ENCODE peak calls at places on chromosomes 16 and 17, in five cellular contexts. G is psoas muscle, R is gastrocnemius medialis, Z is fibroblast of lung, A is body of pancreas. V is an unnamed sample.

GRCh38 chr17:40443196-40443987 is at the start of gene IGFBP4:
- DNase-seq in A (peak), G (peak), Z (peak), R (peak), V (peak)

GRCh38 chr17:51860934-51861561 is 297.5 kb downstream of the CA10 start:
- DNase-seq in A (peak), R (no peak), G (no peak), Z (no peak), V (no peak)

GRCh38 chr16:66357523-66357928 is 9.0 kb upstream of the CDH5 start:
- DNase-seq in Z (peak), G (no peak), R (no peak), A (peak), V (peak)

GRCh38 chr17:2064511-2064910 is 9.6 kb downstream of the HIC1 start:
- DNase-seq in G (peak), A (no peak), R (no peak), Z (no peak), V (no peak)

GRCh38 chr16:3554351-3554928 is 22.8 kb downstream of the NLRC3 start:
- DNase-seq in R (no peak), A (no peak), G (no peak), Z (no peak), V (no peak)

GRCh38 chr17:7654832-7655540 is 4.3 kb downstream of the ATP1B2 start:
- DNase-seq in R (no peak), Z (peak), G (no peak), A (no peak), V (no peak)

GRCh38 chr17:9456265-9456664 is 119.4 kb downstream of the STX8 start:
- DNase-seq in Z (no peak), A (peak), R (no peak), G (no peak), V (no peak)

GRCh38 chr16:81035975-81036750 is 521 bp downstream of the ATMIN start:
- DNase-seq in Z (peak), G (peak), A (peak), R (no peak), V (no peak)

GRCh38 chr17:3583456-3583855 is 25.8 kb downstream of the TRPV1 start:
- DNase-seq in Z (no peak), G (no peak), R (no peak), A (no peak), V (no peak)

GRCh38 chr16:87706278-87707000 is 59.3 kb downstream of the KLHDC4 start:
- DNase-seq in Z (no peak), R (no peak), G (no peak), A (peak), V (no peak)

GRCh38 chr17:13311301-13311700 is 290.4 kb downstream of the HS3ST3A1 start:
- DNase-seq in G (no peak), R (no peak), Z (peak), A (no peak), V (no peak)

GRCh38 chr17:64270885-64271284 is 7.8 kb upstream of the TEX2 start:
- DNase-seq in G (no peak), R (no peak), Z (no peak), A (no peak), V (no peak)

GRCh38 chr16:55471448-55472097 is 7.4 kb upstream of the MMP2 start:
- DNase-seq in G (no peak), A (no peak), Z (peak), R (no peak), V (no peak)

GRCh38 chr17:34847939-34848338 is 113.3 kb downstream of the CCT6B start:
- DNase-seq in A (no peak), R (no peak), Z (no peak), G (no peak), V (no peak)

GRCh38 chr17:80254396-80255241 is 6.0 kb upstream of the RNF213 start:
- DNase-seq in R (no peak), A (peak), G (no peak), Z (peak), V (no peak)

GRCh38 chr16:67961551-67961957 is 6.9 kb downstream of the SLC12A4 start:
- DNase-seq in Z (no peak), A (peak), G (peak), R (no peak), V (no peak)

GRCh38 chr17:35731239-35731931 is at the start of gene RASL10B:
- DNase-seq in R (no peak), Z (peak), G (peak), A (peak), V (peak)

GRCh38 chr16:74901606-74902005 is 83.3 kb downstream of the WDR59 start:
- DNase-seq in G (no peak), R (no peak), Z (no peak), A (no peak), V (no peak)

GRCh38 chr16:74902161-74902560 is 82.8 kb downstream of the WDR59 start:
- DNase-seq in G (no peak), R (no peak), A (no peak), Z (no peak), V (no peak)

GRCh38 chr16:74898667-74899066 is 86.3 kb downstream of the WDR59 start:
- DNase-seq in A (no peak), R (no peak), Z (no peak), G (no peak), V (no peak)

GRCh38 chr16:74896389-74897370 is 88.2 kb downstream of the WDR59 start:
- DNase-seq in Z (peak), A (no peak), G (no peak), R (no peak), V (no peak)

GRCh38 chr16:74899786-74900185 is 85.1 kb downstream of the WDR59 start:
- DNase-seq in A (no peak), R (no peak), G (no peak), Z (no peak), V (no peak)
- H3K27ac ChIP-seq in A (no peak), R (no peak), G (no peak), Z (no peak), V (no peak)

GRCh38 chr16:63720848-63721247 is 1401.0 kb downstream of the CDH11 start:
- DNase-seq in A (no peak), G (no peak), Z (no peak), R (no peak), V (no peak)
- H3K27ac ChIP-seq in A (no peak), G (no peak), Z (no peak), R (no peak), V (no peak)

GRCh38 chr17:77132411-77133086 is 8.2 kb upstream of the SEC14L1 start:
- DNase-seq in G (no peak), Z (no peak), A (no peak), R (no peak), V (no peak)

GRCh38 chr17:77129568-77130301 is 11.0 kb upstream of the SEC14L1 start:
- DNase-seq in G (peak), R (peak), Z (no peak), A (no peak), V (no peak)

GRCh38 chr17:77131919-77132318 is 8.8 kb upstream of the SEC14L1 start:
- DNase-seq in A (peak), R (no peak), G (no peak), Z (no peak), V (no peak)

GRCh38 chr17:77128895-77129567 is 11.7 kb upstream of the SEC14L1 start:
- DNase-seq in Z (no peak), R (no peak), A (no peak), G (no peak), V (no peak)

DNA sequence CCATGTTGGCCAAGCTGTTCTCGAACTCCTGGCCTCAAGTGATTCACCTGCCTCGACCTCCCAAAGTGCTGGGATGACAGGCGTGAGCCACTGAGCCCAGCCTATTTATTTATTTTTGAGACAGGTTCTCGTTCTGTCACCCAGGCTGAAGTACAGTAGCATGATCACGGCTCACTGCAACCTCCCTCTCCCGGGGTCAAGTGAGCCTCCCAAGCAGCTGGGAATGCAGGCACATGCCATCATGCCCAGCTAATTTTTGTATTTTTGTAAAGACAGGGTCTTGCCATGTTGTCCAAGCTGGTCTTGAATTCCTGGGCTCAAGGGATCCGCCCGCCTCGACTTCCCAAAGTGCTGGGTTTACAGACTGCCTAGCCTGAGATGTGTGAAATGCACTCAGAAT is 10.2 kb upstream of the SEC14L1 start:
- DNase-seq in A (no peak), G (no peak), Z (no peak), R (no peak), V (no peak)
- H3K27ac ChIP-seq in A (no peak), G (peak), Z (no peak), R (peak), V (peak)

GRCh38 chr16:9102379-9102778 is 10.9 kb downstream of the HAPSTR1 start:
- DNase-seq in Z (peak), R (no peak), A (no peak), G (no peak), V (no peak)
- H3K27ac ChIP-seq in Z (peak), R (peak), A (no peak), G (peak), V (no peak)

GRCh38 chr16:85182286-85182685 is 70.0 kb upstream of the CIBAR2 start:
- DNase-seq in A (no peak), R (no peak), Z (no peak), G (no peak), V (no peak)

GRCh38 chr16:85182774-85183173 is 70.5 kb upstream of the CIBAR2 start:
- DNase-seq in Z (no peak), A (no peak), R (no peak), G (no peak), V (no peak)

GRCh38 chr16:85180047-85180878 is 68.0 kb upstream of the CIBAR2 start:
- DNase-seq in Z (no peak), G (no peak), A (no peak), R (no peak), V (no peak)

GRCh38 chr16:85181739-85182129 is 69.5 kb upstream of the CIBAR2 start:
- DNase-seq in R (no peak), Z (no peak), G (no peak), A (no peak), V (no peak)

DNA sequence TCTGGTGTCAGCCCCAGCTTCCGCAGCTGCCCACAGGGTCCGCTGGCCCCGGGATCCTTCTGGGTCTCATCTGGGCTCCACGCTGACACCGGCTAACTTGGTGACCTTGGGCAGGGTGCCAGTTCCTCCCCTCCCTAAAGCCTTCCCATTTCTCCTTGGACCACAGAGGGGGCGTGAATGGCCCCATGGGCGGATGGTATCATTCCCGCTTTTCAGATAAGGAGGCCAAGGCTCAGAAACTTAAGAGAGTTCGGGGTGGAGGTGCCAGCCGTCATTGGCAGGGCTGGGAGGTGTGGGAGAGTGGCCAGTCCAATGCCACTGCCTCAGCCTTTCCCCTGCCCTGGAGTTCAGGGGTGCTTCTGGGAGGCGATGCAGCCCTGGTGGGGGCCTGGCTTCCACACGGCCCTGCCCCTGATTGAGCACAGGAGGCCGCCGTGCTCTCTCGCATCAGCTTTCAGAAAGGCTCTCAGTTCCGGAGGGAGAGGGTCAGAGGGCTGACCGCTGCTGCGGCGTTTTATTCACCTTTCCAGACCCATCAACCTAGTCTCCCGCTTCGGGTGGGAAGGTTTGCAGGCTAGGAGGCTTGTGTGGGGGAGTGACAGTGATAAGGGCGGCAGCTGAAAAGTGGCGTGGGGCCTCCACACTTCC is 68.9 kb upstream of the CIBAR2 start:
- DNase-seq in G (no peak), Z (no peak), A (peak), R (no peak), V (no peak)
- H3K27ac ChIP-seq in G (no peak), Z (no peak), A (no peak), R (peak), V (no peak)

GRCh38 chr17:17041018-17041521 is 1.2 kb upstream of the MPRIP start:
- DNase-seq in G (peak), R (peak), Z (peak), A (peak), V (no peak)
- H3K27ac ChIP-seq in G (peak), R (peak), Z (peak), A (peak), V (peak)

DNA sequence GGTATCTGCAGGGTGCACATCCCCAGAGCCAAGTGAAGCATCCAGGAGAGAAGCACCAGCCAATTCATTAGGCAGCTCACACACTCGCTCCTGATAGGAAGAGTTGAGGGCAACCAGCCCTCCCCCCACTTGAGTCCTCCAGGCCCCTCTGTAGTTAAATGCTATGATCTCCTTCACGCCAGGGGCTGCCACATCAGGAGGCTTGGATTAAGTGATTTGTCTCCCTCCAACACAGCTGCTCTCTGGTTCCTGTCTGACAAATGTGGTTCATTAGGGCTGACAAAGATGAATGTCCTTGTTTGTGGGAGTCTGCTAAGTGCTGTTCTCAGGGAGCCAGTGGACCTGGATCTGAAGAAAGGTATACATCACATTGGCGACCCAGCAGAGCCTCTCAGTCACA is 94.5 kb upstream of the WSCD1 start:
- DNase-seq in Z (no peak), A (no peak), G (no peak), R (no peak), V (no peak)
- H3K27ac ChIP-seq in Z (no peak), A (no peak), G (no peak), R (no peak), V (no peak)

DNA sequence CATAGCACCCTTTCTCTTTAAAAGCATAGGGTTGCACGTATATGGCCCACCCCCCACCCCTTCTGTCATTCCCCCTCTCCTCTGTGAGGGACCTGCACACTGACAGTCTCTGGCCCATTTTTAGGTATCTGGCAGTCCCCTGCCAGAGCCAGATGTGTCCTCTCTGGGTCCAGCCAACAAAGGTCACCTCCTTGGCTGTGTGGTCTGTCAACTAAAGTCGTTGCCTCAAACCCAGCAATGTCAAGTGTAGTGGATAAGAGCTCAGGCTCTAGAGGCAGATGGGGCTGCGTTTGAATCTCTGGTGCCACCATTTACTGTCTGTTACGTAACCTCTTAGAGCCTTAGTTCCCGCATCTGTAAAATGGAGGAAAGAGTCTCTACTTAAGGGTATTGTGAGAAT is 211.5 kb downstream of the MSI2 start:
- DNase-seq in Z (no peak), A (no peak), G (no peak), R (no peak), V (no peak)
- H3K27ac ChIP-seq in Z (no peak), A (no peak), G (no peak), R (no peak), V (no peak)

V was measured in tibial nerve.